ENCODE peak calls at places on chromosomes 16 and 17, in four cellular contexts. P is cardiac fibroblast; L is stimulated activated CD8-positive, alpha-beta memory T cell treated with anti-CD3 and anti-CD28 coated beads, Interleukin-4, amount 100 ng/mL, for 1 hour; H is head of caudate nucleus. E is an unnamed sample.

GRCh38 chr17:55117063-55117611 is 147.6 kb upstream of the HLF start:
- DNase-seq in P (peak; percentile 47), L (no peak), H (no peak), E (no peak)

GRCh38 chr16:74186589-74186988 is 110.0 kb upstream of the PSMD7 start:
- DNase-seq in P (peak; percentile 9), L (no peak), H (no peak), E (no peak)

GRCh38 chr16:22705799-22706198 is 108.2 kb upstream of the HS3ST2 start:
- DNase-seq in P (no peak), L (no peak), H (no peak), E (no peak)

GRCh38 chr16:49127103-49127502 is 154.5 kb downstream of the CBLN1 start:
- DNase-seq in P (no peak), L (no peak), H (no peak), E (no peak)

GRCh38 chr16:85570735-85571562 is 42.2 kb upstream of the GSE1 start:
- DNase-seq in P (no peak), L (peak; percentile 17), H (no peak), E (no peak)

GRCh38 chr17:60769327-60769726 is 91.7 kb downstream of the BCAS3 start:
- DNase-seq in P (no peak), L (no peak), H (no peak), E (no peak)

GRCh38 chr17:76152580-76152979 is 11.5 kb upstream of the FOXJ1 start:
- DNase-seq in P (no peak), L (no peak), H (no peak), E (no peak)

GRCh38 chr17:49822829-49823228 is 25.0 kb downstream of the TAC4 start:
- DNase-seq in P (peak; percentile 68), L (no peak), H (no peak), E (no peak)

GRCh38 chr17:55577687-55578086 is 66.4 kb upstream of the SMIM36 start:
- DNase-seq in P (peak; percentile 14), L (no peak), H (peak; percentile 13), E (no peak)

GRCh38 chr17:50266384-50267073 is 7.7 kb upstream of the TMEM92 start:
- DNase-seq in P (peak; percentile 84), L (no peak), H (no peak), E (no peak)

GRCh38 chr16:309476-309875 is 26.5 kb downstream of the PDIA2 start:
- DNase-seq in P (no peak), L (no peak), H (no peak), E (no peak)

GRCh38 chr17:37570527-37571093 is 38.6 kb downstream of the SYNRG start:
- DNase-seq in P (peak; percentile 52), L (no peak), H (no peak), E (peak; percentile 3)

GRCh38 chr17:68821860-68822693 is 133.1 kb downstream of the ABCA8 start:
- DNase-seq in P (peak; percentile 78), L (no peak), H (no peak), E (no peak)

GRCh38 chr17:63609820-63610573 is 9.3 kb downstream of the TACO1 start:
- DNase-seq in P (no peak), L (no peak), H (no peak), E (no peak)

GRCh38 chr16:51994597-51994996 is 552.3 kb downstream of the TOX3 start:
- DNase-seq in P (no peak), L (no peak), H (no peak), E (no peak)

GRCh38 chr16:21159281-21159951 is 942 bp downstream of the LDAF1 start:
- DNase-seq in P (peak; percentile 13), L (no peak), H (peak; percentile 22), E (no peak)

GRCh38 chr16:85781685-85782370 is 17.5 kb downstream of the EMC8 start:
- DNase-seq in P (peak; percentile 61), L (no peak), H (peak; percentile 62), E (peak; percentile 27)

GRCh38 chr17:18179804-18180203 is 3.8 kb upstream of the ALKBH5 start:
- DNase-seq in P (no peak), L (no peak), H (no peak), E (no peak)

GRCh38 chr17:63464691-63465090 is 12.2 kb upstream of the ACE start:
- DNase-seq in P (no peak), L (no peak), H (no peak), E (no peak)

E was measured in substantia nigra.